ENCODE peak calls at places on chromosomes 12 and 14, in four cellular contexts. H is HepG2, R is A549, I is K562. X is an unnamed sample.

GRCh38 chr14:36339817-36340216 is 19.4 kb upstream of the MBIP start:
- DNase-seq in I (no peak), R (no peak), H (no peak), X (no peak)

GRCh38 chr12:115075552-115076170 is 391.7 kb upstream of the TBX3 start:
- DNase-seq in R (no peak), I (peak), H (no peak), X (no peak)

GRCh38 chr14:53226553-53226952 is 73.4 kb upstream of the DDHD1 start:
- DNase-seq in I (no peak), R (no peak), H (no peak), X (no peak)

GRCh38 chr12:32920506-32921085 is 24.0 kb upstream of the PKP2 start:
- DNase-seq in R (no peak), H (no peak), I (no peak), X (no peak)

GRCh38 chr14:92692822-92693226 is 55.6 kb downstream of the LGMN start:
- DNase-seq in H (no peak), R (no peak), I (no peak), X (no peak)

GRCh38 chr12:86256169-86256568 is at the start of gene MGAT4C:
- DNase-seq in R (no peak), H (no peak), I (no peak), X (no peak)

GRCh38 chr14:58907803-58908202 is 270.0 kb downstream of the DACT1 start:
- DNase-seq in H (no peak), I (no peak), R (no peak), X (no peak)

GRCh38 chr12:1842905-1843640 is 22.7 kb downstream of the LRTM2 start:
- DNase-seq in H (no peak), R (no peak), I (no peak), X (peak)

GRCh38 chr12:68439368-68440045 is 107.3 kb upstream of the MDM1 start:
- DNase-seq in H (no peak), I (no peak), R (no peak), X (no peak)

GRCh38 chr14:93989939-93990338 is 7.2 kb upstream of the CCDC197 start:
- DNase-seq in I (no peak), H (peak), R (no peak), X (no peak)

GRCh38 chr14:106442857-106443256 is 916.5 kb downstream of the TMEM121 start:
- DNase-seq in H (no peak), I (peak), R (no peak), X (no peak)

GRCh38 chr12:103877288-103877687 is 36.3 kb upstream of the NT5DC3 start:
- DNase-seq in I (no peak), R (no peak), H (no peak), X (no peak)

GRCh38 chr14:88346048-88346639 is 23.1 kb upstream of the KCNK10 start:
- DNase-seq in I (peak), H (peak), R (no peak), X (no peak)

GRCh38 chr12:29796823-29797263 is 13.1 kb upstream of the TMTC1 start:
- DNase-seq in I (no peak), R (no peak), H (no peak), X (no peak)

GRCh38 chr14:22370084-22370847 is 218.8 kb downstream of the DAD1 start:
- DNase-seq in R (no peak), H (no peak), I (no peak), X (no peak)

GRCh38 chr14:50647753-50648152 is 20.4 kb downstream of the SAV1 start:
- DNase-seq in R (no peak), H (no peak), I (no peak), X (no peak)

GRCh38 chr14:28719130-28719529 is 47.5 kb upstream of the FOXG1 start:
- DNase-seq in I (no peak), R (no peak), H (no peak), X (no peak)

GRCh38 chr12:116037941-116038837 is 239.3 kb downstream of the MED13L start:
- DNase-seq in I (no peak), H (no peak), R (no peak), X (no peak)

GRCh38 chr14:51370758-51371386 is 130.8 kb downstream of the TMX1 start:
- DNase-seq in I (no peak), H (no peak), R (no peak), X (no peak)

GRCh38 chr12:123924539-123924938 is 48.1 kb downstream of the CCDC92 start:
- DNase-seq in I (no peak), H (no peak), R (no peak), X (no peak)

GRCh38 chr12:1083086-1083887 is 92.3 kb downstream of the ERC1 start:
- DNase-seq in R (no peak), H (no peak), I (no peak), X (no peak)

GRCh38 chr12:44247588-44247987 is 411.7 kb downstream of the TMEM117 start:
- DNase-seq in R (no peak), I (no peak), H (no peak), X (peak)

GRCh38 chr14:77044776-77045569 is 16.5 kb upstream of the IRF2BPL start:
- DNase-seq in R (no peak), I (no peak), H (peak), X (no peak)

GRCh38 chr12:8911606-8912268 is 2.6 kb upstream of the PHC1 start:
- DNase-seq in H (no peak), R (no peak), I (no peak), X (no peak)

GRCh38 chr12:8913702-8914032 is 642 bp upstream of the PHC1 start:
- DNase-seq in R (no peak), I (no peak), H (no peak), X (no peak)

GRCh38 chr12:8909752-8910151 is 4.6 kb upstream of the PHC1 start:
- DNase-seq in I (no peak), H (no peak), R (no peak), X (no peak)

GRCh38 chr12:8914716-8915526 is 612 bp downstream of the PHC1 start:
- DNase-seq in H (peak), R (peak), I (peak), X (peak)

GRCh38 chr12:8912910-8913309 is 1.4 kb upstream of the PHC1 start:
- DNase-seq in I (peak), R (peak), H (no peak), X (peak)
- TF ChIP-seq NR3C1 in I (no peak), R (no peak), H (no peak), X (no peak)

DNA sequence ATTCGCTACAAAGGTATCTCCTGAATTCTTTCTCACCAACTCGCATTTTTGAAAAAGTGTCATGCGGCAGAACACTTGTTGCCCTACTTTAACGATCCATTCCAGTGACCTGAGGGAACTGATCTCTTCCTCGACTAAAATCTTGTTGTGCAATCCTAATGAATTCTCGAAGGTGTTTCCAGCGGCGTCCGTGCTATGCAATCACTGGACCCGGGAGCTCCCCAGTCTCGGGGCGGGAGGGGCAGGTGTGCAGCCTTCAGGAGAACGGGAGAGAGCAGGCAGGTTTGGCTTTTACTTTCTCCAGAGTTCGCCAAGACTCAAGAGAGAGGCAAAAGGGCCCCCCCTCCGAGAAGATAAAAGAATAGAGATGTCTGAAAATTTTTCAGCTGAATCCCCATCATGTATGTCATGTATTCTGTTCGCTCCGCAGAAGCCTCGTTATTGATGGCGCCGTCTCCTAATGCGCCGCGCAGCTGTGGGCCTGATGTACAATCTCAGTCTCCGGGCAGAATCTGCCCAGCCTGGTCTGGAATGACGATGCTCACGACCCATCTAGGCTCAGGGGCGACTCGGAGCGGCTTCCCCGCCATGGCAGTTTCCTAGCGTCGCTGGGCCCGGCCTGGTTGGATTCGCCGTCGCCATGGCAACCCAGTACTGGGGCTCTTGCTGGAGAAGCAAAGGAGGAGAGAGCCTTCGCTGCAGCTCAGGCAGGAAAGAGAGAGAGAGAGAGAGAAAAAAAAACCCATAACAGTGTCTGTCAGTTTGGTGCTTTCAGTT is 38.3 kb downstream of the PLXNC1 start:
- DNase-seq in H (no peak), R (no peak), I (no peak), X (peak)
- TF ChIP-seq USF2 in H (no peak), R (no peak), I (no peak), X (no peak)

DNA sequence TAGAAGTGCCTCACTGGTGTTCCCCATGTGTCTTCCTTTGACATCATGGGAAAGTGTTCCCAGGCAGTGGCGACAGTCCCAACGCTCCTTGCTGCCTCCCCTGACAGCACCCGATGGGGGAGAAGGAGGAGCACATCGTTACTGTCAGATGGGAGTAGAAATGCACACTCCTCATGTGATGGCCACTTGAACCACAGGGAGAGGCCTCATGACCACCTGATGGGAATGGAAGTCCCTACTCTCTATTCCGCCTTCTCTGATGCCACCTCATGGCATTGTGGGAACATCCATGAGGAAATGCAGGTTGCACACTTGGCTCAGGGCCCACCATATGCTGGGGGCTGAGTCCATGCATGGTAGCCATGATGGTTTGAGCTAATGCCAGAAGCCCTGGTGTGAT is 14.3 kb upstream of the CORO1C start:
- DNase-seq in I (no peak), R (no peak), H (no peak), X (no peak)
- TF ChIP-seq NR3C1 in I (no peak), R (no peak), H (no peak), X (no peak)

GRCh38 chr14:96104469-96105057 is 65.4 kb downstream of the C14orf132 start:
- DNase-seq in H (peak), R (peak), I (no peak), X (no peak)
- TF ChIP-seq USF2 in H (no peak), R (peak), I (no peak), X (no peak)

GRCh38 chr14:74459981-74460380 is 33.1 kb downstream of the NPC2 start:
- DNase-seq in I (no peak), H (no peak), R (no peak), X (no peak)

GRCh38 chr14:74462993-74463392 is 30.1 kb downstream of the NPC2 start:
- DNase-seq in H (no peak), I (no peak), R (no peak), X (no peak)

GRCh38 chr14:74457511-74457910 is 31.5 kb upstream of the SYNDIG1L start:
- DNase-seq in R (no peak), I (no peak), H (no peak), X (no peak)

GRCh38 chr14:74456684-74457083 is 30.7 kb upstream of the SYNDIG1L start:
- DNase-seq in R (no peak), I (no peak), H (no peak), X (no peak)

DNA sequence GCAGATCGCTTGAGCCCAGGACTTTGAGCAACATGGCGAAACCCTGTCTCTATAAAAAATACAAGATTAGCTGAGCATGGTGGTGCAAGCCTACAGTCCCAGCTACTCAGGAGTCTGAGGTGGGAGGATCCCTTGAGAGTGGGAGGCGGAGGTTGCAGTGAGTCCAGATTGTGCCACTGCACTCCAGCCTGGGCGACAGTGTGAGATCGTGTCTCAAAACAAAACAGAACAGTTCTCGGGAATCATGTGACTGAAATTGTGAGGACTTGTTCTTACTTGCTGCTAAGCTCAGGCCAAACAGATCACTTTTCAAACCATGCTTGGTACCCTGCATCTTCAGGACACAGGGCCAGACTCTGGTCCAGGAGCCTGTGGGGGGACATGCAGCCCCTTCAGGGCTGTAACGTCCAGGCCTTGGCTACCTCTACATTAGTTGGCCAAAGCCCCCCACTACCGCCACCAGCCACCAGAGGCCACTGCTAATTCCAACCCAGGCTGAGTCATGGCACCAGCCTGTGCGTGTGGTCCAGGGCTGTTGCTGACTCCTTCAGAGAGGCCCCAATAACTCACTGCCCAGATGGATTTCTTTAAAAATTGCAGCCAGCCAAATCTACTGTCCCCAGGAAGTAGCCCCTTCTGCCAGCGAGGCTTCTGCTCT is 33.4 kb upstream of the SYNDIG1L start:
- DNase-seq in H (peak), I (peak), R (peak), X (peak)
- TF ChIP-seq NR3C1 in H (no peak), I (no peak), R (no peak), X (no peak)

GRCh38 chr12:34288963-34289345 is 266.7 kb downstream of the ALG10 start:
- DNase-seq in H (no peak), R (no peak), I (no peak), X (no peak)

GRCh38 chr12:34287437-34287836 is 265.1 kb downstream of the ALG10 start:
- DNase-seq in I (no peak), R (no peak), H (no peak), X (no peak)

GRCh38 chr12:34289431-34290190 is 267.3 kb downstream of the ALG10 start:
- DNase-seq in H (no peak), R (no peak), I (no peak), X (no peak)

GRCh38 chr12:34286934-34287333 is 264.6 kb downstream of the ALG10 start:
- DNase-seq in H (no peak), R (no peak), I (no peak), X (no peak)

DNA sequence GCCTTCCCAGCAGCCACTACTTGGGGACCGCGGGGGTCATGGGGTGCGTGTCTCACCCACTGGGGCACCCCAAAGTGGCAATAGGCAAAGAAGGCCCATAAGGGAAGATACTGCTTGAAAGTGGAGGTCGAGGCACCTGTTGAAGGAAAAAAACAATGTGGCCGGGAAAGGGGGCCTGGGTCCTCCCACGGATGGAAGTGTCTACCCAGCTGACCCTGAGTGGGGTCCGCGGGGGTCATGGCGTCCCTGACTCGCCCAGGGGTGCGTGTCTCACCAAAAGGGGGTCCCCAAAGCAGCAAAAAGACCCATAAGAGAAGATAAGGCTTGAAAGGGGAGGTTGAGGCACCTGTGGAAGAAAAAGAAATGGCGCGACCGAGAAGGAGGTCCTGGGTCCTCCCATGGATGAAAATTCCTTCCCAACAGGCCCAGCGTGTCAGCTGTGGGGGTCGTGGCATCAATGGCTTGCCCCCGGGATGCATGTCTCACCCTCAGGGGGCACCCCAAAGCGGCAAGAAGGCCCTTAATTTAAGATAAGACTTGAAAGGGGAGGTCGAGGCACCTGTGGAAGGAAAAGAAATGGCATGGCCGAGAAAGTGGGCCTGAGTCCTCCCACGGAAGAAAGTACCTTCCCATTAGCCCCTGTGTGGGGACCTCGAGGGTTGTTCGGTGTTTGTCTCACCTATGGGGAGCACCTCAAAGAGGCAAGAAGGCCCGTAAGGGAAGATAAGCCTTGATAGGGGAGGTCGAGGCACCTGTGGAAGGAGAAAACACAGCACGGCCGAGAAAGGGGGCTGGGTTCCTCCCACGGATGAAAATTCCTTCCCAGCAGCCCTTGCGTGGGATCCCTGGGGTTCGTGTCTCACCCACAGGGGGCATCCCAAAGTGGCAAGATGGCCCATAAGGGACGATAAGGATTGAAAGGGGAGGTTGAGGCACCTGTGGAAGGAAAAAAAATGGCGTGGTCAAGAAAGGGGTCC is 266.0 kb downstream of the ALG10 start:
- DNase-seq in H (no peak), R (no peak), I (no peak), X (no peak)
- TF ChIP-seq USF2 in H (no peak), R (no peak), I (no peak), X (no peak)

GRCh38 chr12:95922231-95922630 is 20.2 kb downstream of the CCDC38 start:
- DNase-seq in H (no peak), R (no peak), I (no peak), X (no peak)
- TF ChIP-seq NR3C1 in H (no peak), R (no peak), I (no peak), X (no peak)

DNA sequence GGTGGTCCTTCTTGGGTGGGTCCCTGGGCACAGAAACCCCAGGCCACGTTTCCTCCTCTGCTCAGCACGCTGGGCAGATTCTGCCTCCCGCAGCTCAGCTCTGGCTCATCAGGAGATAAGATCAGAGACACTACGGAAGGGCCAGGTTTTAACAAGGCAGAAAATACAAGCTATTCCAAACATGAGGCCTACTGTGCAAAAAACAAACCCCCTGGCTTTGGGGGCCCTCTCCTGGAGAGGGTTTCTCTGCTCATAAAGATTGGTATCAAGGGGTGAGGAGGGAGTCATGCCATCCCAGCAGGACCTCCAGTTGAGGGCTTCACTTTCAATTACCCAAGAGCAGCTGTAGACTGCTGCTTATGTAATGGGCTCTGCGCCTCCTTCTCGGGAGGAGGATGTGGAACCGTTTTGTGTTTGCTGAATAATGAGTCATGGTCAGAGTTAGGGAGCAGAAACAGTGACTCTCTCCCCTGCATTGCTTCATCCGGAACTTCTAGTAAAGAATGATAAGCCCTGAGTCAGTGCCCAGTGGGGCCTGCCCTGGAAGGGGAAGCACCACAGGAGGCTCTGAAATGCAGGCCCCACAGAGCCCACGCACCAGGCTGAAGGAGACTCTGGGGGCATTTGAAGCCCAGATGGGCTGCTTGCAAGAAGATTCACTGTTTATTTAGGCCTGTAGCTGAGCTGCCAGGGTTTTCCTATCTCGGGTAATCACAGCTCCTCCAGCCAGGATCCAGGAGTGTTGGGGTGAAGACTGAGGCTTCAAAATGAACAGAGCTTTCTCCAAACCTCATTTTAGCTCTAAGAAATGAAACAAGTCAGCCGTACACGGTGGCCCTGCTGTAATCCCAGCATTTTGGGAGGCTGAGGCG is 79.3 kb downstream of the SSPN start:
- DNase-seq in I (peak), R (peak), H (peak), X (no peak)
- TF ChIP-seq USF2 in I (no peak), R (no peak), H (no peak), X (no peak)

DNA sequence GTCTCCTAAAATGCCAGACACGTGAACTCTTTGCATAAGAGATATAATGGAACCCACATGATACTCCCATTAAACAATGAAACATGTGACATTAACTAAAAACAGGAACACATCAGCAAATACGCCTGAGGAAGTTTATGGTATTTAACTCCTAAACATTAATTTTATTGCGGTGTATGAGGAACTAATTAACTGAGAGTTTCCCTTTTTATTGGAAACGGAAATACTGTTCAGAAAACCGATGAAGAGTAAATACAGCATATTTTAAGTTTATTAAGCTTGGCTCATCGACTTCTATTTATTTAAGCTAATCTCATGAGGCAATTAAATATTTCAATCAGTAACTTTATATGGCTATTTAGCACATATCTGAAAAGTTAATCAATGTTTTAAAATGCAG is 290.3 kb downstream of the SOX5 start:
- DNase-seq in I (no peak), H (no peak), R (no peak), X (no peak)
- TF ChIP-seq NR3C1 in I (no peak), H (no peak), R (no peak), X (no peak)